ENCODE peak calls at places on chromosomes 3 and 15, in five cellular contexts. O is SK-N-SH, R is HepG2, F is NT2/D1, D is GM12878. C is an unnamed sample.

GRCh38 chr15:76270876-76271275 is 40.4 kb downstream of the ETFA start:
- DNase-seq in F (no peak), R (no peak), D (no peak), O (no peak), C (no peak)

GRCh38 chr15:83106994-83107840 is at the start of gene TM6SF1:
- DNase-seq in O (peak), F (no peak), D (no peak), R (no peak), C (no peak)

GRCh38 chr3:4898454-4899313 is 80.6 kb upstream of the BHLHE40 start:
- DNase-seq in D (peak), F (no peak), R (no peak), O (no peak), C (peak)

GRCh38 chr3:194323785-194324735 is 27.1 kb downstream of the CPN2 start:
- DNase-seq in F (no peak), D (no peak), R (peak), O (peak), C (peak)

GRCh38 chr3:14761121-14761672 is 57.6 kb upstream of the FGD5 start:
- DNase-seq in R (no peak), O (peak), F (no peak), D (no peak), C (no peak)

GRCh38 chr3:79018671-79019136 is 749.1 kb downstream of the ROBO1 start:
- DNase-seq in R (peak), O (peak), D (no peak), F (no peak), C (no peak)

GRCh38 chr3:165642761-165643432 is 194.3 kb downstream of the BCHE start:
- DNase-seq in D (no peak), R (no peak), O (no peak), F (no peak), C (peak)

GRCh38 chr15:29731865-29732264 is 90.4 kb downstream of the TJP1 start:
- DNase-seq in O (no peak), F (no peak), R (no peak), D (no peak), C (no peak)

GRCh38 chr3:155412856-155413255 is 119.4 kb upstream of the STRIT1 start:
- DNase-seq in O (no peak), D (no peak), R (no peak), F (no peak), C (no peak)

GRCh38 chr3:30688776-30689175 is 82.4 kb downstream of the TGFBR2 start:
- DNase-seq in O (no peak), D (no peak), F (no peak), R (no peak), C (no peak)

DNA sequence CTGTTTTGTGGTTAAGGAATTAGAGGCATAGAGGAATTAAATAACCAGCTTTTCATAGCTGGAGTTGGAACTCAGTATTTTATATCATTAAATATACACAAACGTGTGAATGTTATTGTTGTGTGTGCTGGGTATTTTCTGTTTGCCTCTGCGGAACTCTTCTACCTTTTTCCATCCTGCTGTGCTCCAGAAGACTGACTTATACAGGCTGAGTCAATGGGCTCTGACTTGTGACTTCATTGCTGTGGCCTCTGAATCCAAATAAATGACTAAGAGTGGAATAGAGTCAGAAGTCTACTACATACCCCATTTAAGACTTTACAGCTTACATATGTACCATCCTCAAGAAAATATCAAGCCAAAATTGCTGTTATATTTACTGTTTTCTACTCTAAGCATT is 17.6 kb downstream of the ARIH1 start:
- DNase-seq in O (no peak), D (no peak), R (no peak), F (no peak), C (no peak)
- TF ChIP-seq YY1 in O (no peak), D (no peak), R (no peak), F (no peak), C (no peak)

DNA sequence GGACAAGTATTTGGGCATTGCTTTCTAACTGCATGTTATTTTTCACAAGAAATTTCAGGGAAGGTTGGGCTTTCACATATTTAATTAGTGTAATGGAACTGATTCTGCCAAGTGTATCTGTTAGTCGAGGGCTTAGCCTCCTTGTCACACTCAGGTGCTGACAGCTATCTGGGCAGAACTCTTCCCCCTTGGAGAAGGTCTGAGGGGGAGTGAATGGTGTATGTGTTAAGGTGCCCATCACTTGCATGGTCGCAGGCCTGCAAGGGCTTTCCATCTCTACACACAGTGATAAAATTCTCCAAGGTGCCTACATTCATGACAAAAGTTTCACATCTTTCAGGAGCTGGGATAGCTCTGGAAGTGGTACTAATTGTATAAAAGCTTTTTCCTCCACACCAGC is 97.6 kb upstream of the ICE2 start:
- DNase-seq in D (no peak), O (no peak), F (no peak), R (no peak), C (no peak)
- TF ChIP-seq YY1 in D (no peak), O (no peak), F (no peak), R (no peak), C (no peak)

GRCh38 chr3:127961124-127961523 is 46.1 kb downstream of the KBTBD12 start:
- DNase-seq in O (no peak), D (no peak), F (no peak), R (no peak), C (no peak)

GRCh38 chr3:127959873-127960272 is 44.8 kb downstream of the KBTBD12 start:
- DNase-seq in D (no peak), O (peak), R (peak), F (peak), C (no peak)

GRCh38 chr3:127964053-127964452 is 49.0 kb downstream of the KBTBD12 start:
- DNase-seq in D (no peak), O (no peak), R (no peak), F (no peak), C (no peak)

GRCh38 chr3:127962937-127963336 is 47.9 kb downstream of the KBTBD12 start:
- DNase-seq in R (no peak), D (no peak), F (no peak), O (no peak), C (no peak)

DNA sequence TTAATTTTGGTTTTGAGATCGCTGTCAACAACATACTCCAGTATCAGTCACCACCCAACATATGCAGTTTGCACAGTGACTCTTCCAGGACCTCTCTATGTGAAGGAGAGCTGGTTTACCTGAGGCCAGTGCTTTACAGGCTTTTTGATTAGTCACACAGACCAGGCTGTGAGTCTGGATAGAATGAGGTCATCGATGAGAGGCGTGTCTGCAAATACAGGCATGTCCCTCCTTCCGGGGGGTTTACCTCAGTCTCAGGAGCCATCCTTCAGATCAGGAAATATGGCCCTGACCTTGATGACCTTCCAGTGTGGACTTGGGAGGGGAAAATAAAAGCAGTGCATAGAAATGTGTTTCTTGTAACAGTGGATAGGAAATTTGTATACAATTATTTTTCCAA is 46.9 kb downstream of the KBTBD12 start:
- DNase-seq in R (peak), D (no peak), O (no peak), F (peak), C (peak)
- TF ChIP-seq YY1 in R (no peak), D (no peak), O (no peak), F (no peak), C (no peak)

GRCh38 chr3:44568561-44568960 is 13.6 kb downstream of the ZKSCAN7 start:
- DNase-seq in F (no peak), O (no peak), D (no peak), R (no peak), C (no peak)
- TF ChIP-seq YY1 in F (no peak), O (no peak), D (no peak), R (no peak), C (no peak)

DNA sequence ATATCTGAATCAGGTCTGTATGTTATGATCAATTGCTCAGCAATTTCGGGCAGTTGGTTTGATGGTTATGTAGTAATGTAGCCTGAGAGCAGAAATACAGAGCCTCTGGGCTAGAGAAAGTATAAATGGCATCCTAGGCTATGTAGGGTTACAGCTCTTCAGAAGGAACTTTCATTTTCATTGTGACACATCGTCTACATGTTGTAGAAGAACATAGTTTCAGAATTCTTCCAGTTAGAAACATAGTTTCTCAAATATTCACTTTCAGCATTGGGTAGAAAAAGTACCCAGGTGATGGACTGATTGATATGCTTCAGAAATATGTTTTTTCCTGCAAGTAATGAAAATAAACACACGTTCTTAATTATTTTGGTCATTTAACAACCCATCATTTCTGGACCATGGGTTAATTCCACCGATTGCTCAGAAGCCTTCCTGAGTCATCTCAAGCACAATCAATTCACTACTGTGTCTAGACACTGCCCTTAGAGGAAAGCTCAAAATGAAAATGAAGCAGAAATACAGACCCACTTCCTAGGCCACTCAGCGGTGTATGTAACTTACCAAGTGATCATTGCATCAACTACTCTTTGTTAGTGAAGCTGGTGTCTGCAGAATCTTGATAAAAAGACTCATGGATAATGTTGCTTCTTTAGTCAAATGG is 88.8 kb upstream of the TSEN2 start:
- DNase-seq in D (peak), O (no peak), R (no peak), F (no peak), C (no peak)
- TF ChIP-seq YY1 in D (no peak), O (no peak), R (no peak), F (no peak), C (no peak)

C was measured in HCT116.